ENCODE peak calls at places on chromosomes 5 and 9, in ten cellular contexts. C is Karpas-422; O is colonic mucosa; G is OCI-LY7; M is fibroblast of lung; Q is aorta; V is IMR-90; T is CD4-positive, alpha-beta memory T cell; F is heart right ventricle; B is SJSA1. H is an unnamed sample.

GRCh38 chr5:75081510-75081909 is 29.2 kb upstream of the GCNT4 start:
- DNase-seq in V (no peak), C (no peak), Q (no peak), O (no peak), B (no peak), M (no peak), F (no peak), G (no peak), T (no peak), H (no peak)

GRCh38 chr9:102479191-102479590 is 515.9 kb upstream of the CYLC2 start:
- DNase-seq in Q (no peak), G (no peak), T (no peak), O (no peak), B (no peak), C (no peak), V (no peak), F (no peak), M (no peak), H (no peak)

GRCh38 chr9:132978451-132979087 is at the start of gene GFI1B:
- DNase-seq in M (no peak), Q (peak; percentile 51), O (no peak), T (no peak), V (no peak), F (no peak), C (peak; percentile 82), B (no peak), G (no peak), H (no peak)

GRCh38 chr9:91347370-91347769 is 14.3 kb downstream of the AUH start:
- DNase-seq in T (no peak), M (no peak), O (no peak), G (no peak), B (no peak), C (no peak), Q (no peak), V (no peak), F (no peak), H (no peak)

GRCh38 chr5:51380603-51381207 is 2.5 kb upstream of the ISL1 start:
- DNase-seq in F (no peak), O (no peak), G (peak; percentile 32), B (no peak), Q (no peak), T (no peak), M (no peak), V (peak; percentile 4), C (peak; percentile 71), H (no peak)

GRCh38 chr5:179620703-179621350 is 2.6 kb downstream of the HNRNPH1 start:
- DNase-seq in Q (no peak), F (no peak), V (no peak), O (no peak), G (no peak), M (peak; percentile 57), C (peak; percentile 39), T (no peak), B (no peak), H (no peak)

GRCh38 chr9:4740623-4741364 is at the start of gene AK3:
- DNase-seq in F (peak; percentile 91), C (peak; percentile 95), M (peak; percentile 87), V (peak; percentile 82), O (peak; percentile 88), B (peak; percentile 78), T (peak; percentile 84), Q (peak; percentile 94), G (peak; percentile 94), H (peak; percentile 87)

GRCh38 chr5:95850391-95850894 is 27.9 kb upstream of the GLRX start:
- DNase-seq in C (no peak), O (no peak), T (no peak), G (no peak), F (no peak), V (no peak), Q (no peak), M (no peak), B (no peak), H (no peak)

GRCh38 chr9:17744786-17745185 is 165.9 kb downstream of the SH3GL2 start:
- DNase-seq in M (peak; percentile 15), V (peak; percentile 12), T (no peak), G (no peak), O (no peak), F (no peak), Q (no peak), B (no peak), C (no peak), H (no peak)

GRCh38 chr9:89999176-89999533 is 394.3 kb downstream of the GADD45G start:
- DNase-seq in G (no peak), Q (no peak), M (no peak), B (no peak), C (no peak), V (no peak), T (no peak), F (no peak), O (peak; percentile 74), H (no peak)

GRCh38 chr5:62260510-62260909 is 45.5 kb upstream of the KIF2A start:
- DNase-seq in G (peak; percentile 29), B (no peak), V (no peak), M (no peak), F (no peak), Q (no peak), O (no peak), T (no peak), C (no peak), H (no peak)

GRCh38 chr5:10828241-10828640 is 67.2 kb upstream of the DAP start:
- DNase-seq in F (no peak), Q (no peak), G (no peak), B (no peak), V (peak; percentile 58), O (no peak), T (no peak), M (peak; percentile 74), C (no peak), H (no peak)

GRCh38 chr5:155430192-155430591 is 416.6 kb downstream of the KIF4B start:
- DNase-seq in M (no peak), V (no peak), O (no peak), C (no peak), F (no peak), Q (no peak), B (no peak), T (no peak), G (no peak), H (no peak)

GRCh38 chr5:41408676-41409443 is 101.5 kb downstream of the PLCXD3 start:
- DNase-seq in G (no peak), B (no peak), V (peak; percentile 74), T (no peak), O (peak; percentile 20), Q (no peak), C (no peak), F (peak; percentile 21), M (peak; percentile 58), H (no peak)

GRCh38 chr9:93048706-93049448 is 9.6 kb upstream of the SUSD3 start:
- DNase-seq in C (no peak), B (no peak), M (no peak), Q (no peak), O (no peak), G (no peak), F (no peak), V (no peak), T (no peak), H (no peak)

GRCh38 chr5:171762016-171762415 is 23.6 kb upstream of the SMIM23 start:
- DNase-seq in C (no peak), F (no peak), Q (no peak), T (no peak), M (no peak), V (no peak), G (no peak), B (no peak), O (no peak), H (no peak)

GRCh38 chr5:93735378-93735777 is 6.0 kb downstream of the POU5F2 start:
- DNase-seq in M (peak; percentile 60), C (no peak), F (no peak), G (no peak), V (peak; percentile 59), O (no peak), T (no peak), B (no peak), Q (no peak), H (no peak)

GRCh38 chr9:110048976-110049698 is 158.8 kb downstream of the C9orf152 start:
- DNase-seq in F (peak; percentile 18), O (peak; percentile 30), T (peak; percentile 6), G (peak; percentile 36), B (no peak), M (peak; percentile 40), V (no peak), Q (peak; percentile 82), C (peak; percentile 44), H (no peak)

GRCh38 chr9:131673531-131673930 is 66.3 kb downstream of the RAPGEF1 start:
- DNase-seq in T (no peak), G (peak; percentile 55), O (no peak), F (no peak), Q (no peak), C (no peak), V (no peak), M (no peak), B (no peak), H (no peak)
- H3K4me1 ChIP-seq in T (peaks cover 100% of the 10 kb centered on the region), G (peaks cover 74% of the 10 kb centered on the region), O (peaks cover 9% of the 10 kb centered on the region), F (peaks cover 100% of the 10 kb centered on the region), Q (peaks cover 4% of the 10 kb centered on the region), C (peaks cover 32% of the 10 kb centered on the region), V (peaks cover 25% of the 10 kb centered on the region), M (peaks cover 41% of the 10 kb centered on the region), B (peaks cover 45% of the 10 kb centered on the region), H (peaks cover 46% of the 10 kb centered on the region)

DNA sequence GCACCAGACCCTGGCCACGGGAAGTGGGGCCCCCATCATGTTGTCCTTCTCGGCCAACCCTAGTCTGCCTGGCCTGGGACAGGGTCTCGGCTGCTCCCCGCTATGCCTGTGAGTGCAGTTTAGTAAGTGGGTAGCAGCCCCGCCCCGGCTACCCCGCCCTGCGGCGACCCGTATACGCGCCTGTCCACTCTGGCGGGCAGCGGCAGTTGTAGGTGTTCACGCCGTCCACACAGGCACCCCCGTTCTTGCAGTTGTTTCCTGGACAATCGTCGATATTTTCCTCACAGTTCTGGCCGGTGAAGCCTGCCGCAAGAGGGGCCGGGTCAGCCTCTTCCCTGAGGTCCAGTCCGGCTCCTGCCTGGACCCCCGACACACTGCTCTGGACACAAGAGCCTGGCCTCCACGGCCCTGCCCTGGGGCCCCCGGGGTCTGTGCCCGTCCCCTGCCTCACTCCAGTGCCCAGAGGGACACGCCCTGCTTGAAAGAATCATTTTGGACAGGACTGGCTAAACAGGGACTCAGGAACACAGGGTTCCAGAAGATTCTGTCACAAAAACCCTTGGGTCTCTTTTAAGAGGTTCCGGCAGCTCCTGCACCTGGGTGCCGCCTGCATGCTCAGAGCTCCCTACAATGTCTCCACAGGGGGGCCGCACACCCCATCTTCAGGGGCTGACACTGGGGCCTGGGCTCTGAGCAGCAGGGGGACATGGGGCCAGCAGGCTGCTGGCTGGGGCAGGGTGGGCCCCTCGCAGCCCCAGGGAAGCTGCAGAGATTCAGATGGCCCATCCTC is 26.4 kb downstream of the NOTCH1 start:
- DNase-seq in M (no peak), B (no peak), O (no peak), G (no peak), F (no peak), V (no peak), Q (no peak), T (no peak), C (no peak), H (no peak)
- H3K36me3 ChIP-seq in M (peaks cover 25% of the 10 kb centered on the region), B (peaks cover 15% of the 10 kb centered on the region), O (peaks cover 29% of the 10 kb centered on the region), G (peaks cover 13% of the 10 kb centered on the region), F (peaks cover 82% of the 10 kb centered on the region), V (peaks cover 58% of the 10 kb centered on the region), Q (peaks cover 7% of the 10 kb centered on the region), T (peaks cover 18% of the 10 kb centered on the region), C (no peaks in the 10 kb centered on the region), H (no peaks in the 10 kb centered on the region)

GRCh38 chr5:151068571-151069197 is 12.2 kb downstream of the TNIP1 start:
- DNase-seq in B (no peak), G (no peak), F (no peak), Q (no peak), O (no peak), V (peak; percentile 32), C (peak; percentile 76), T (peak; percentile 10), M (no peak), H (no peak)
- H3K4me1 ChIP-seq in B (peaks cover 81% of the 10 kb centered on the region), G (peaks cover 12% of the 10 kb centered on the region), F (peaks cover 93% of the 10 kb centered on the region), Q (no peaks in the 10 kb centered on the region), O (peaks cover 17% of the 10 kb centered on the region), V (peaks cover 45% of the 10 kb centered on the region), C (peaks cover 91% of the 10 kb centered on the region), T (peaks cover 85% of the 10 kb centered on the region), M (peaks cover 26% of the 10 kb centered on the region), H (no peaks in the 10 kb centered on the region)

GRCh38 chr5:147397616-147398015 is 112.3 kb downstream of the DPYSL3 start:
- DNase-seq in V (no peak), Q (peak; percentile 70), C (peak; percentile 73), O (no peak), F (no peak), M (no peak), G (no peak), T (no peak), B (no peak), H (no peak)
- H3K36me3 ChIP-seq in V (peaks cover 27% of the 10 kb centered on the region), Q (peaks cover 18% of the 10 kb centered on the region), C (no peaks in the 10 kb centered on the region), O (no peaks in the 10 kb centered on the region), F (peaks cover 92% of the 10 kb centered on the region), M (peaks cover 11% of the 10 kb centered on the region), G (no peaks in the 10 kb centered on the region), T (no peaks in the 10 kb centered on the region), B (peaks cover 72% of the 10 kb centered on the region), H (no peaks in the 10 kb centered on the region)